ENCODE peak calls at places on chromosomes 16 and 17, in nine cellular contexts. One of them, this sample, is unnamed.

GRCh38 chr17:45750779-45751440 is 33.2 kb upstream of the CRHR1 start:
- DNase-seq in endodermal cell: no peak
- DNase-seq in thoracic aorta: no peak
- DNase-seq in AG09319: no peak
- DNase-seq in HFFc6: no peak
- DNase-seq in activated T-helper 1 cell treated with Interleukin-2 at 50 U/mL for 16 hours: no peak
- DNase-seq in CD14-positive monocyte: no peak
- DNase-seq in NCI-H2029 treated with DMSO at 0.1 percent for 48 hours: no peak
- DNase-seq in MV-4-11: no peak
- DNase-seq in this sample: no peak

GRCh38 chr16:8798535-8799157 is 1.0 kb downstream of the PMM2 start:
- DNase-seq in endodermal cell: no peak
- DNase-seq in thoracic aorta: no peak
- DNase-seq in AG09319: no peak
- DNase-seq in HFFc6: no peak
- DNase-seq in activated T-helper 1 cell treated with Interleukin-2 at 50 U/mL for 16 hours: no peak
- DNase-seq in CD14-positive monocyte: no peak
- DNase-seq in NCI-H2029 treated with DMSO at 0.1 percent for 48 hours: no peak
- DNase-seq in MV-4-11: no peak
- DNase-seq in this sample: no peak

GRCh38 chr16:66388350-66389139 is 22.1 kb downstream of the CDH5 start:
- DNase-seq in endodermal cell: peak
- DNase-seq in thoracic aorta: no peak
- DNase-seq in AG09319: no peak
- DNase-seq in HFFc6: no peak
- DNase-seq in activated T-helper 1 cell treated with Interleukin-2 at 50 U/mL for 16 hours: no peak
- DNase-seq in CD14-positive monocyte: no peak
- DNase-seq in NCI-H2029 treated with DMSO at 0.1 percent for 48 hours: no peak
- DNase-seq in MV-4-11: no peak
- DNase-seq in this sample: no peak

GRCh38 chr16:66596986-66597848 is 7.3 kb upstream of the CMTM3 start:
- DNase-seq in endodermal cell: no peak
- DNase-seq in thoracic aorta: no peak
- DNase-seq in AG09319: no peak
- DNase-seq in HFFc6: no peak
- DNase-seq in activated T-helper 1 cell treated with Interleukin-2 at 50 U/mL for 16 hours: no peak
- DNase-seq in CD14-positive monocyte: no peak
- DNase-seq in NCI-H2029 treated with DMSO at 0.1 percent for 48 hours: no peak
- DNase-seq in MV-4-11: no peak
- DNase-seq in this sample: no peak

GRCh38 chr16:31496670-31497069 is 11.5 kb downstream of the RUSF1 start:
- DNase-seq in endodermal cell: no peak
- DNase-seq in thoracic aorta: no peak
- DNase-seq in AG09319: no peak
- DNase-seq in HFFc6: no peak
- DNase-seq in activated T-helper 1 cell treated with Interleukin-2 at 50 U/mL for 16 hours: no peak
- DNase-seq in CD14-positive monocyte: no peak
- DNase-seq in NCI-H2029 treated with DMSO at 0.1 percent for 48 hours: no peak
- DNase-seq in MV-4-11: no peak
- DNase-seq in this sample: no peak

GRCh38 chr17:16935241-16935663 is 36.7 kb downstream of the TNFRSF13B start:
- DNase-seq in endodermal cell: peak
- DNase-seq in thoracic aorta: no peak
- DNase-seq in AG09319: no peak
- DNase-seq in HFFc6: no peak
- DNase-seq in activated T-helper 1 cell treated with Interleukin-2 at 50 U/mL for 16 hours: no peak
- DNase-seq in CD14-positive monocyte: peak
- DNase-seq in NCI-H2029 treated with DMSO at 0.1 percent for 48 hours: no peak
- DNase-seq in MV-4-11: no peak
- DNase-seq in this sample: no peak

GRCh38 chr17:5794881-5795486 is 210.7 kb upstream of the NLRP1 start:
- DNase-seq in endodermal cell: no peak
- DNase-seq in thoracic aorta: no peak
- DNase-seq in AG09319: no peak
- DNase-seq in HFFc6: no peak
- DNase-seq in activated T-helper 1 cell treated with Interleukin-2 at 50 U/mL for 16 hours: no peak
- DNase-seq in CD14-positive monocyte: no peak
- DNase-seq in NCI-H2029 treated with DMSO at 0.1 percent for 48 hours: no peak
- DNase-seq in MV-4-11: no peak
- DNase-seq in this sample: no peak

GRCh38 chr16:4976611-4977145 is 18.5 kb downstream of the SEC14L5 start:
- DNase-seq in endodermal cell: no peak
- DNase-seq in thoracic aorta: no peak
- DNase-seq in AG09319: no peak
- DNase-seq in HFFc6: no peak
- DNase-seq in activated T-helper 1 cell treated with Interleukin-2 at 50 U/mL for 16 hours: no peak
- DNase-seq in CD14-positive monocyte: no peak
- DNase-seq in NCI-H2029 treated with DMSO at 0.1 percent for 48 hours: peak
- DNase-seq in MV-4-11: no peak
- DNase-seq in this sample: no peak

GRCh38 chr16:997440-998051 is 16.0 kb downstream of the SOX8 start:
- DNase-seq in endodermal cell: peak
- DNase-seq in thoracic aorta: no peak
- DNase-seq in AG09319: no peak
- DNase-seq in HFFc6: peak
- DNase-seq in activated T-helper 1 cell treated with Interleukin-2 at 50 U/mL for 16 hours: peak
- DNase-seq in CD14-positive monocyte: no peak
- DNase-seq in NCI-H2029 treated with DMSO at 0.1 percent for 48 hours: no peak
- DNase-seq in MV-4-11: no peak
- DNase-seq in this sample: no peak

GRCh38 chr17:81514735-81515529 is 2.3 kb upstream of the ACTG1 start:
- DNase-seq in endodermal cell: peak
- DNase-seq in thoracic aorta: no peak
- DNase-seq in AG09319: peak
- DNase-seq in HFFc6: peak
- DNase-seq in activated T-helper 1 cell treated with Interleukin-2 at 50 U/mL for 16 hours: peak
- DNase-seq in CD14-positive monocyte: no peak
- DNase-seq in NCI-H2029 treated with DMSO at 0.1 percent for 48 hours: no peak
- DNase-seq in MV-4-11: peak
- DNase-seq in this sample: peak

GRCh38 chr16:83002351-83003334 is 375.9 kb downstream of the CDH13 start:
- DNase-seq in endodermal cell: no peak
- DNase-seq in thoracic aorta: no peak
- DNase-seq in AG09319: no peak
- DNase-seq in HFFc6: no peak
- DNase-seq in activated T-helper 1 cell treated with Interleukin-2 at 50 U/mL for 16 hours: no peak
- DNase-seq in CD14-positive monocyte: no peak
- DNase-seq in NCI-H2029 treated with DMSO at 0.1 percent for 48 hours: peak
- DNase-seq in MV-4-11: no peak
- DNase-seq in this sample: no peak

GRCh38 chr17:59496178-59496577 is 69.2 kb upstream of the DHX40 start:
- DNase-seq in endodermal cell: no peak
- DNase-seq in thoracic aorta: no peak
- DNase-seq in AG09319: no peak
- DNase-seq in HFFc6: no peak
- DNase-seq in activated T-helper 1 cell treated with Interleukin-2 at 50 U/mL for 16 hours: no peak
- DNase-seq in CD14-positive monocyte: no peak
- DNase-seq in NCI-H2029 treated with DMSO at 0.1 percent for 48 hours: no peak
- DNase-seq in MV-4-11: no peak
- DNase-seq in this sample: no peak